ENCODE peak calls at places on chromosomes 3 and 15, in four cellular contexts. Q, I, F and Z are unnamed samples. For H3K4me1, the result is how much of the 10 kb centered on the place peaks cover.

GRCh38 chr15:80923668-80924067 is 66.0 kb downstream of the MESD start:
- DNase-seq in Q (no peak), I (no peak), F (no peak), Z (no peak)

GRCh38 chr3:128326051-128326823 is 140.5 kb downstream of the DNAJB8 start:
- DNase-seq in Q (no peak), I (no peak), F (no peak), Z (peak)

GRCh38 chr3:45425237-45425933 is 37.0 kb downstream of the LARS2 start:
- DNase-seq in Q (no peak), I (no peak), F (no peak), Z (no peak)

GRCh38 chr3:128878556-128879124 is 780 bp upstream of the ACAD9 start:
- DNase-seq in Q (no peak), I (no peak), F (peak), Z (no peak)

GRCh38 chr15:86629957-86630356 is 550.3 kb downstream of the AGBL1 start:
- DNase-seq in Q (no peak), I (no peak), F (no peak), Z (no peak)

GRCh38 chr3:197104738-197105137 is 75.1 kb upstream of the MELTF start:
- DNase-seq in Q (no peak), I (no peak), F (no peak), Z (no peak)

GRCh38 chr3:139173372-139174108 is 128.8 kb upstream of the PRR23C start:
- DNase-seq in Q (peak), I (no peak), F (peak), Z (no peak)

GRCh38 chr3:15969874-15970640 is 172.3 kb upstream of the ANKRD28 start:
- DNase-seq in Q (no peak), I (no peak), F (no peak), Z (no peak)

GRCh38 chr15:41945701-41946100 is 26.7 kb downstream of the EHD4 start:
- DNase-seq in Q (no peak), I (no peak), F (no peak), Z (no peak)
- H3K4me1 ChIP-seq in Q (under half), I (under half), F (under half), Z (under half)

DNA sequence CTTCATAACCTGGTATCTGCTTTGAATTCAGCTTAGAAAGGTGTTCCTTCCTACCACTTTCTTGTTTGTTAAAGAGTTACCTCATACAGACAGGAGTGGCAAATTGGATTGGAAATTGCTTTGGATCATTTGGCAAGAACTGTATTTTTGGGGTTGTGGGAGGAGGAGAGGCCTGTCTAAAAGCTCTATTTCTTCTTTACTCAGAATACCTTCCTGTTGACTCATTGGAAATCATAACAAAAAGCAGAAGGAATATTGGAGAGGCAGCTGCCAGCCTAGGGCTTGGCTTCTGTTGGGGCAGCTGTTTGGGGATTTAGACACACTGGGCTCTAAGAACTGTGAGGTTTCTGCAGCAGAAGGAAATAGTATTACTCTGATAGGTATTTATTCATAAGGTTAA is 14.2 kb downstream of the IQGAP1 start:
- DNase-seq in Q (peak), I (no peak), F (peak), Z (no peak)
- H3K4me1 ChIP-seq in Q (under half), I (under half), F (under half), Z (half or more)

GRCh38 chr15:68601206-68602197 is 22.7 kb downstream of the CORO2B start:
- DNase-seq in Q (no peak), I (no peak), F (no peak), Z (no peak)

GRCh38 chr15:68597581-68597980 is 18.8 kb downstream of the CORO2B start:
- DNase-seq in Q (no peak), I (no peak), F (no peak), Z (no peak)

GRCh38 chr15:68598171-68599152 is 19.7 kb downstream of the CORO2B start:
- DNase-seq in Q (no peak), I (no peak), F (no peak), Z (no peak)

GRCh38 chr15:68599153-68599545 is 20.4 kb downstream of the CORO2B start:
- DNase-seq in Q (no peak), I (no peak), F (no peak), Z (no peak)

GRCh38 chr15:68599560-68600071 is 20.8 kb downstream of the CORO2B start:
- DNase-seq in Q (peak), I (no peak), F (no peak), Z (no peak)
- H3K4me1 ChIP-seq in Q (under half), I (under half), F (under half), Z (under half)

GRCh38 chr3:101500208-101500607 is 12.8 kb downstream of the SENP7 start:
- DNase-seq in Q (no peak), I (no peak), F (no peak), Z (no peak)
- H3K4me1 ChIP-seq in Q (under half), I (under half), F (under half), Z (under half)

GRCh38 chr3:12014613-12015012 is 10.4 kb downstream of the SYN2 start:
- DNase-seq in Q (no peak), I (no peak), F (no peak), Z (no peak)
- H3K4me1 ChIP-seq in Q (under half), I (under half), F (under half), Z (under half)

DNA sequence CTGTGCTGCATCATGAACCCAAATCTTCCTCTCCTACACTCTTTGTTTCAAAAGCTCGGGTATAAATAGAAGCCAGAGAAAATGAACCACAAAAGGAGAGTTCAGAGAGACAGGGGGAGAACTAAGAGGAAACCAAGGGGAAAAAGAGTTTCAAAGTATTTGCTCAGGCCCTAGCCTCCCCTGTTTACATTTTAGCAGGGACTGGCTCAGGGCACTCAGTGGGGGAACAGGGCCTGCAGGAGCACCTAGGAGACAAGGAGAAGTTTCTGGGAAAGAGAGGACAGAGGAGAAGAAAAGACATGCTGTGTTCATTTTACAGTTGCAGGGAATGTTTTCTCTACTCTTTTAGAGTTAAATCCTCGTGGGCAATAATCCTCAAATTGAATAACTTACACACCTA is 8.5 kb upstream of the IL17RD start:
- DNase-seq in Q (no peak), I (no peak), F (no peak), Z (no peak)
- H3K4me1 ChIP-seq in Q (under half), I (under half), F (under half), Z (under half)

DNA sequence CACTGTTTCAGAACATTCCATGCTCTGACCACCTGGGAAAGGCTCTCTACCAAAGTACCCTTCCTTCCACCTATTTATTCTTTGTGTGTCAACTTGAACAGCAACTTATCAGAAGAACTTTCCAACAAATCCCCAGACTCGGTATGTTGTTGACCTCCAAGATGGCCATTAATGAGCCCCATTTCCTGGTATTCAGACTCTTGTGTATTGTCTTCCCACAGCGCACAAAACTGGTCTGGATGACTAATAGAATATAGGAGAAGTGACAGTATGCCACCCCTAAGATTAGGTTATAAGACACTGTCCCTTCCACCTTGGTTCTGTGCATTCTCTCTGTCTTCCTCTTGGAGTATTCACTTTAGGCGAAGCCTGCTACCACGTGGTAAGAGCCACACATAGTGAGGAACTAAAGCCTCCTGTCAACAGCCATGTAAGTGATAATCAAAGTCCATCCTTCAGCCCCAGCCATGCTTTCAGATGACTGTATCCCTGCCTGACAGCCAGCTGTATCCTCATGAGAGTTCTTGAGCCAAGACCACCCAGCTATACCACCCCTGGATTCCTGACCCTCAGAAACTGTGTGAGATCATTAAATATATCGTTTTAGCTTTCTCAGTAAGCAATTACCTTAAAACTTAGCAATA is 481.7 kb downstream of the MAGI1 start:
- DNase-seq in Q (no peak), I (no peak), F (no peak), Z (no peak)
- H3K4me1 ChIP-seq in Q (under half), I (under half), F (under half), Z (under half)

DNA sequence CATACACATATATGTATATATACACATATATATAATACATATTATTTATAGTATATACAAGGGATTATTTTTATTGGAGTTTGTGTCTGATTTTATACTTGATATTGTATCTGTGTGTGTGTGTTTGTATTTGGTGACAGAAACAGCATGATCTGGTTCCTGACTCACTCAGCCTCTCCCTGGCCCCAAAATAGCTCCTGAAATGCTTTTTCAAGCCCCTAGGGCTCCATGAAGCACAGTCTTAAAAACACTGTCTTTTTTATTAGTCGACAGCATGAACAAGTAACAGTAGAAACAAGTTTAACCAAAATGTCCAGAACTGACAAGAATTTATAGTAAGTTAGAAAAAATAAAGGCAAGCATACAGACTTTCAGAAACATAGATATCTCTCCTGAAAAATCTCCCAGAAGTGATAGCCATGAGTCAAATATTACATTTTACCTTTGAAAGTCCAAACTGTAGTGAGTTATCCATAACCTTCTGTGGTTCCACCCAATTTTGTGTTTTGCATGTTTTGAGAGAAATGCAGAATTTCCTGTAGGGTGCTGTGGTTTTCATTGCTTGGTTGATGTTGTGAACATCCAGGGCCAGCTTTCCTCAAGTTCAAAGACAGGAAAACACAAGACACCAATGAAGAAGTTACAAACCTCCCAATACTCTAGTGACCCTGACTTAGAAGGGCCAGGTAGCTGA is 98.5 kb upstream of the CCDC80 start:
- DNase-seq in Q (no peak), I (no peak), F (no peak), Z (no peak)
- H3K4me1 ChIP-seq in Q (under half), I (under half), F (under half), Z (under half)

GRCh38 chr15:53747501-53748068 is 11.9 kb downstream of the WDR72 start:
- DNase-seq in Q (no peak), I (no peak), F (no peak), Z (no peak)

GRCh38 chr15:53753813-53754212 is 5.7 kb downstream of the WDR72 start:
- DNase-seq in Q (no peak), I (no peak), F (no peak), Z (no peak)

GRCh38 chr15:53757906-53758305 is 1.6 kb downstream of the WDR72 start:
- DNase-seq in Q (no peak), I (no peak), F (no peak), Z (no peak)

DNA sequence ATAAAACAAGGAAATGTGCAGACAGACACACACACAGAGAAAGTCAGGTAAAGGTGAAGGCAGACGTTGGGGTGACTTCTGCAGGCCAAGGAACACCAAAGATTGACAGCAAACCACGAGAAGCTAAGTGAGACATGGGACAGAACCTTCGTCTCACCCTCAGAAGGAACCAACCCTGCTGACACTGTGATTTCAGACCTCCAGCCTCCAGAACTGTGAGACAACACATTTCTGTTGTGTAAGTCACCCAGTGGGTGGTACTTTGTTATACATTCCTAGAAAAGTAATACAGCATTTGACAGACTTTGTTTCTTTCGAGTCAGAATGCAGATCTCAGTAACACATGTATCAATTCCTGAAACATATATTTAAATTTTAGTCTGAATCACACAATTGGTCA is 7.1 kb downstream of the WDR72 start:
- DNase-seq in Q (no peak), I (no peak), F (no peak), Z (no peak)
- H3K4me1 ChIP-seq in Q (under half), I (under half), F (under half), Z (under half)

GRCh38 chr3:71416868-71417267 is 166.7 kb downstream of the FOXP1 start:
- DNase-seq in Q (no peak), I (no peak), F (no peak), Z (no peak)
- H3K4me1 ChIP-seq in Q (under half), I (under half), F (under half), Z (under half)